ENCODE peak calls at places on chromosomes 11 and 22, in seven cellular contexts. F is mucosa of descending colon, L is psoas muscle, V is glutamatergic neuron, P is lower lobe of right lung, W is activated B cell treated with CpG ODN at 0.5 μM for 24 hours, S is AG04450. Z is an unnamed sample.

GRCh38 chr11:26947379-26947844 is 46.5 kb upstream of the FIBIN start:
- DNase-seq in V (no peak), P (no peak), F (no peak), L (peak; percentile 32), S (peak; percentile 99), W (no peak), Z (no peak)

GRCh38 chr11:64092119-64092760 is 56.5 kb downstream of the FLRT1 start:
- DNase-seq in L (no peak), F (no peak), W (no peak), P (peak; percentile 72), S (no peak), V (no peak), Z (no peak)

GRCh38 chr11:122978303-122978620 is 3.4 kb downstream of the BSX start:
- DNase-seq in L (no peak), P (no peak), S (no peak), W (no peak), F (no peak), V (no peak), Z (no peak)

GRCh38 chr11:55457641-55458040 is 89.9 kb downstream of the OR4A15 start:
- DNase-seq in P (no peak), L (no peak), F (no peak), V (no peak), S (no peak), W (no peak), Z (no peak)

GRCh38 chr11:57364851-57365660 is 15.9 kb downstream of the PRG3 start:
- DNase-seq in L (no peak), P (no peak), W (no peak), F (no peak), S (no peak), V (no peak), Z (no peak)

GRCh38 chr11:910589-911030 is at the start of gene CHID1:
- DNase-seq in F (peak; percentile 95), L (peak; percentile 87), S (no peak), P (peak; percentile 90), W (peak; percentile 91), V (peak; percentile 91), Z (peak; percentile 78)

GRCh38 chr11:1532606-1533341 is 39.3 kb downstream of the DUSP8 start:
- DNase-seq in V (peak; percentile 23), F (no peak), P (no peak), L (no peak), W (no peak), S (no peak), Z (no peak)

GRCh38 chr11:18229501-18229900 is 7.1 kb downstream of the SAA4 start:
- DNase-seq in P (no peak), W (no peak), F (no peak), L (no peak), V (no peak), S (no peak), Z (no peak)

GRCh38 chr11:116869610-116870009 is 32.2 kb upstream of the APOA1 start:
- DNase-seq in V (no peak), F (no peak), P (no peak), L (no peak), W (no peak), S (no peak), Z (no peak)

GRCh38 chr22:48424201-48424627 is 1403.5 kb downstream of the BRD1 start:
- DNase-seq in L (no peak), P (no peak), S (no peak), V (no peak), W (no peak), F (no peak), Z (no peak)

GRCh38 chr11:6219359-6219758 is 14.0 kb downstream of the C11orf42 start:
- DNase-seq in W (no peak), V (no peak), L (peak; percentile 26), F (no peak), P (no peak), S (peak; percentile 48), Z (no peak)

GRCh38 chr11:10716122-10716521 is 22.6 kb upstream of the IRAG1 start:
- DNase-seq in V (no peak), P (no peak), S (no peak), F (no peak), W (no peak), L (no peak), Z (no peak)

GRCh38 chr11:6587360-6587953 is 16.0 kb downstream of the RRP8 start:
- DNase-seq in P (no peak), S (no peak), W (no peak), L (no peak), V (no peak), F (no peak), Z (no peak)

GRCh38 chr11:122808494-122808893 is 29.8 kb upstream of the CRTAM start:
- DNase-seq in F (no peak), S (no peak), P (no peak), L (no peak), V (no peak), W (no peak), Z (no peak)

GRCh38 chr22:47191630-47192105 is 429.2 kb downstream of the TBC1D22A start:
- DNase-seq in W (no peak), L (no peak), P (no peak), S (no peak), F (no peak), V (no peak), Z (no peak)

GRCh38 chr11:107017104-107017432 is 1.2 kb downstream of the GUCY1A2 start:
- DNase-seq in V (no peak), W (no peak), S (no peak), F (no peak), L (no peak), P (no peak), Z (no peak)

GRCh38 chr11:73582636-73583035 is 15.3 kb downstream of the FAM168A start:
- DNase-seq in F (no peak), P (no peak), V (no peak), S (no peak), W (no peak), L (no peak), Z (no peak)

GRCh38 chr22:33757443-33758124 is 162.7 kb downstream of the LARGE1 start:
- DNase-seq in W (no peak), L (no peak), P (no peak), S (no peak), F (no peak), V (no peak), Z (no peak)

GRCh38 chr22:33758125-33758483 is 162.2 kb downstream of the LARGE1 start:
- DNase-seq in S (no peak), L (no peak), F (no peak), V (no peak), W (no peak), P (no peak), Z (no peak)

GRCh38 chr22:33758961-33759360 is 161.3 kb downstream of the LARGE1 start:
- DNase-seq in V (no peak), P (no peak), W (no peak), F (no peak), S (no peak), L (no peak), Z (no peak)

GRCh38 chr22:33757041-33757440 is 163.2 kb downstream of the LARGE1 start:
- DNase-seq in S (no peak), W (no peak), L (no peak), V (no peak), P (no peak), F (no peak), Z (no peak)

GRCh38 chr22:33756508-33756949 is 163.7 kb downstream of the LARGE1 start:
- DNase-seq in W (no peak), P (no peak), V (no peak), S (no peak), L (no peak), F (no peak), Z (no peak)
- TF ChIP-seq CTCF in W (no peak), P (no peak), V (no peak), S (no peak), L (no peak), F (no peak), Z (no peak)

GRCh38 chr22:20583471-20583922 is 76.1 kb downstream of the MED15 start:
- DNase-seq in F (no peak), V (no peak), L (no peak), S (no peak), P (peak; percentile 39), W (no peak), Z (no peak)
- TF ChIP-seq CTCF in F (no peak), V (no peak), L (no peak), S (no peak), P (no peak), W (no peak), Z (no peak)

GRCh38 chr11:79198203-79198897 is 242.5 kb downstream of the TENM4 start:
- DNase-seq in W (no peak), V (no peak), S (no peak), L (no peak), P (no peak), F (no peak), Z (no peak)
- TF ChIP-seq CTCF in W (no peak), V (no peak), S (no peak), L (no peak), P (no peak), F (no peak), Z (no peak)

GRCh38 chr11:131694526-131695424 is 324.4 kb downstream of the NTM start:
- DNase-seq in L (peak; percentile 78), W (peak; percentile 39), S (peak; percentile 44), P (peak; percentile 84), F (peak; percentile 85), V (peak; percentile 94), Z (peak; percentile 93)

GRCh38 chr11:131692151-131692550 is 321.7 kb downstream of the NTM start:
- DNase-seq in P (no peak), S (no peak), L (no peak), V (no peak), W (no peak), F (no peak), Z (no peak)

GRCh38 chr11:131693756-131694155 is 323.3 kb downstream of the NTM start:
- DNase-seq in F (no peak), W (no peak), S (no peak), P (no peak), V (no peak), L (no peak), Z (no peak)

GRCh38 chr11:131691558-131692041 is 321.2 kb downstream of the NTM start:
- DNase-seq in L (no peak), V (peak; percentile 77), P (no peak), F (no peak), S (no peak), W (no peak), Z (peak; percentile 66)

GRCh38 chr11:131692961-131693360 is 322.5 kb downstream of the NTM start:
- DNase-seq in W (no peak), F (no peak), S (no peak), V (no peak), L (no peak), P (no peak), Z (no peak)
- TF ChIP-seq CTCF in W (no peak), F (no peak), S (no peak), V (no peak), L (no peak), P (no peak), Z (no peak)

GRCh38 chr22:35439365-35439717 is 39.4 kb downstream of the MCM5 start:
- DNase-seq in F (no peak), V (no peak), S (no peak), L (no peak), W (no peak), P (no peak), Z (no peak)

GRCh38 chr22:35435201-35435712 is 35.3 kb downstream of the MCM5 start:
- DNase-seq in L (no peak), F (no peak), P (no peak), W (no peak), S (no peak), V (no peak), Z (peak; percentile 42)

GRCh38 chr22:35437038-35437437 is 37.1 kb downstream of the MCM5 start:
- DNase-seq in L (no peak), W (no peak), V (no peak), P (no peak), S (no peak), F (no peak), Z (no peak)

GRCh38 chr22:35434061-35434750 is 34.3 kb downstream of the MCM5 start:
- DNase-seq in W (no peak), S (no peak), V (no peak), F (no peak), L (no peak), P (no peak), Z (no peak)

GRCh38 chr22:35436421-35436820 is 36.5 kb downstream of the MCM5 start:
- DNase-seq in S (no peak), W (no peak), V (no peak), P (no peak), F (no peak), L (no peak), Z (no peak)
- TF ChIP-seq CTCF in S (no peak), W (no peak), V (no peak), P (no peak), F (no peak), L (no peak), Z (no peak)